ENCODE peak calls at places on chromosome 10, in six cellular contexts. E is mesothelial cell of epicardium; G is naive thymus-derived CD8-positive, alpha-beta T cell; B is SW480; V is ELR; J is uterus. R is an unnamed sample.

GRCh38 chr10:58513189-58514101 is 773 bp downstream of the BICC1 start:
- DNase-seq in E (peak), V (peak), J (peak), G (no peak), B (peak), R (no peak)

GRCh38 chr10:85548038-85548437 is 818.6 kb downstream of the GRID1 start:
- DNase-seq in G (no peak), B (peak), E (no peak), V (peak), J (no peak), R (peak)

GRCh38 chr10:52729259-52730104 is 43.1 kb downstream of the MBL2 start:
- DNase-seq in E (no peak), V (peak), B (peak), G (no peak), J (no peak), R (no peak)

GRCh38 chr10:27635699-27636270 is 109.8 kb downstream of the MKX start:
- DNase-seq in E (no peak), J (no peak), G (no peak), V (no peak), B (no peak), R (no peak)

GRCh38 chr10:42877496-42878030 is 95.0 kb downstream of the BMS1 start:
- DNase-seq in B (no peak), V (no peak), J (no peak), G (no peak), E (no peak), R (no peak)

GRCh38 chr10:96642973-96643372 is 56.2 kb upstream of the TM9SF3 start:
- DNase-seq in B (peak), E (no peak), V (peak), G (peak), J (peak), R (no peak)

GRCh38 chr10:60905580-60905979 is 38.4 kb downstream of the RHOBTB1 start:
- DNase-seq in E (no peak), V (no peak), B (no peak), J (peak), G (no peak), R (no peak)

GRCh38 chr10:24483701-24484100 is 240.0 kb downstream of the ARHGAP21 start:
- DNase-seq in G (no peak), E (no peak), J (no peak), V (peak), B (peak), R (no peak)

GRCh38 chr10:76251773-76252617 is 820.6 kb downstream of the LRMDA start:
- DNase-seq in J (peak), B (no peak), V (no peak), G (no peak), E (peak), R (no peak)

GRCh38 chr10:73771722-73772279 is 10.0 kb upstream of the CHCHD1 start:
- DNase-seq in B (no peak), V (peak), J (peak), G (peak), E (peak), R (peak)

GRCh38 chr10:132698211-132698751 is 87.7 kb downstream of the NKX6-2 start:
- DNase-seq in E (no peak), V (no peak), J (no peak), G (no peak), B (no peak), R (no peak)

GRCh38 chr10:36736311-36736710 is 389.1 kb upstream of the ANKRD30A start:
- DNase-seq in E (no peak), J (no peak), V (no peak), G (no peak), B (no peak), R (no peak)

GRCh38 chr10:79229081-79229541 is 118.2 kb upstream of the PPIF start:
- DNase-seq in J (no peak), E (no peak), B (no peak), V (no peak), G (no peak), R (no peak)

GRCh38 chr10:722281-723060 is 33.0 kb upstream of the DIP2C start:
- DNase-seq in E (no peak), G (no peak), J (no peak), B (no peak), V (no peak), R (no peak)

GRCh38 chr10:36023939-36024338 is 381.8 kb upstream of the FZD8 start:
- DNase-seq in J (no peak), G (no peak), B (peak), E (no peak), V (peak), R (no peak)

GRCh38 chr10:42989481-42989921 is 87.4 kb upstream of the RET start:
- DNase-seq in G (no peak), V (no peak), J (no peak), B (no peak), E (no peak), R (no peak)

GRCh38 chr10:132194726-132195125 is 8.0 kb downstream of the DPYSL4 start:
- DNase-seq in J (no peak), V (no peak), B (no peak), E (no peak), G (no peak), R (no peak)

GRCh38 chr10:22314852-22315251 is 1.3 kb upstream of the COMMD3 start:
- DNase-seq in B (no peak), V (no peak), G (no peak), E (no peak), J (no peak), R (no peak)

GRCh38 chr10:63929826-63930467 is 408.7 kb downstream of the REEP3 start:
- DNase-seq in G (no peak), V (no peak), J (no peak), E (peak), B (no peak), R (no peak)

GRCh38 chr10:29712108-29712507 is 77.3 kb upstream of the SVIL start:
- DNase-seq in G (no peak), V (no peak), J (no peak), B (peak), E (no peak), R (no peak)

GRCh38 chr10:97327348-97328294 is 6.9 kb downstream of the FRAT2 start:
- DNase-seq in G (no peak), E (no peak), V (no peak), B (no peak), J (no peak), R (no peak)

GRCh38 chr10:10007972-10008371 is 1009.7 kb upstream of the CELF2 start:
- DNase-seq in E (no peak), B (peak), V (no peak), J (no peak), G (no peak), R (no peak)

GRCh38 chr10:78287618-78288017 is 254.0 kb downstream of the RPS24 start:
- DNase-seq in B (no peak), E (no peak), V (no peak), J (no peak), G (no peak), R (no peak)

GRCh38 chr10:4267084-4267774 is 482.2 kb upstream of the KLF6 start:
- DNase-seq in V (peak), G (no peak), B (peak), J (no peak), E (no peak), R (no peak)

GRCh38 chr10:93475871-93476270 is 6.3 kb downstream of the MYOF start:
- DNase-seq in B (peak), J (no peak), G (no peak), V (peak), E (no peak), R (no peak)

GRCh38 chr10:112845145-112845544 is 104.9 kb upstream of the TCF7L2 start:
- DNase-seq in B (no peak), V (no peak), J (no peak), G (no peak), E (no peak), R (no peak)

GRCh38 chr10:102310356-102311024 is 65.2 kb downstream of the GBF1 start:
- DNase-seq in E (no peak), V (peak), J (no peak), G (no peak), B (no peak), R (no peak)

R was measured in T follicular helper cell.